ENCODE peak calls at places on chromosome 1, in four cellular contexts. One of them, this sample, is unnamed.

GRCh38 chr1:235083589-235084323 is 44.9 kb downstream of the TOMM20 start:
- DNase-seq in H54: no peak
- DNase-seq in KG1: peak; percentile 53
- DNase-seq in activated CD4-positive, alpha-beta T cell treated with anti-CD3 and anti-CD28 coated beads, Interleukin-2, amount 50 U/mL, for 48 hours: peak; percentile 78
- DNase-seq in this sample: peak; percentile 79

GRCh38 chr1:180698580-180698979 is 66.8 kb downstream of the XPR1 start:
- DNase-seq in H54: no peak
- DNase-seq in KG1: no peak
- DNase-seq in activated CD4-positive, alpha-beta T cell treated with anti-CD3 and anti-CD28 coated beads, Interleukin-2, amount 50 U/mL, for 48 hours: no peak
- DNase-seq in this sample: no peak

GRCh38 chr1:155200920-155201319 is 6.8 kb downstream of the THBS3 start:
- DNase-seq in H54: no peak
- DNase-seq in KG1: no peak
- DNase-seq in activated CD4-positive, alpha-beta T cell treated with anti-CD3 and anti-CD28 coated beads, Interleukin-2, amount 50 U/mL, for 48 hours: no peak
- DNase-seq in this sample: no peak

GRCh38 chr1:213136190-213136917 is 85.3 kb downstream of the RPS6KC1 start:
- DNase-seq in H54: no peak
- DNase-seq in KG1: no peak
- DNase-seq in activated CD4-positive, alpha-beta T cell treated with anti-CD3 and anti-CD28 coated beads, Interleukin-2, amount 50 U/mL, for 48 hours: no peak
- DNase-seq in this sample: no peak

GRCh38 chr1:17866451-17867029 is 111.4 kb downstream of the ACTL8 start:
- DNase-seq in H54: peak; percentile 62
- DNase-seq in KG1: no peak
- DNase-seq in activated CD4-positive, alpha-beta T cell treated with anti-CD3 and anti-CD28 coated beads, Interleukin-2, amount 50 U/mL, for 48 hours: no peak
- DNase-seq in this sample: no peak

GRCh38 chr1:167544447-167544846 is 9.1 kb downstream of the CREG1 start:
- DNase-seq in H54: no peak
- DNase-seq in KG1: no peak
- DNase-seq in activated CD4-positive, alpha-beta T cell treated with anti-CD3 and anti-CD28 coated beads, Interleukin-2, amount 50 U/mL, for 48 hours: peak; percentile 16
- DNase-seq in this sample: no peak

GRCh38 chr1:173489149-173489600 is 12.0 kb downstream of the PRDX6 start:
- DNase-seq in H54: no peak
- DNase-seq in KG1: no peak
- DNase-seq in activated CD4-positive, alpha-beta T cell treated with anti-CD3 and anti-CD28 coated beads, Interleukin-2, amount 50 U/mL, for 48 hours: no peak
- DNase-seq in this sample: no peak

GRCh38 chr1:203197625-203198024 is 11.1 kb upstream of the CHI3L1 start:
- DNase-seq in H54: no peak
- DNase-seq in KG1: no peak
- DNase-seq in activated CD4-positive, alpha-beta T cell treated with anti-CD3 and anti-CD28 coated beads, Interleukin-2, amount 50 U/mL, for 48 hours: no peak
- DNase-seq in this sample: no peak

GRCh38 chr1:183881387-183882084 is 76.6 kb downstream of the RGL1 start:
- DNase-seq in H54: peak; percentile 44
- DNase-seq in KG1: no peak
- DNase-seq in activated CD4-positive, alpha-beta T cell treated with anti-CD3 and anti-CD28 coated beads, Interleukin-2, amount 50 U/mL, for 48 hours: no peak
- DNase-seq in this sample: no peak

GRCh38 chr1:44423706-44424546 is 18.9 kb downstream of the RNF220 start:
- DNase-seq in H54: peak; percentile 81
- DNase-seq in KG1: peak; percentile 79
- DNase-seq in activated CD4-positive, alpha-beta T cell treated with anti-CD3 and anti-CD28 coated beads, Interleukin-2, amount 50 U/mL, for 48 hours: no peak
- DNase-seq in this sample: no peak

GRCh38 chr1:41420351-41420750 is 59.1 kb downstream of the FOXO6 start:
- DNase-seq in H54: no peak
- DNase-seq in KG1: no peak
- DNase-seq in activated CD4-positive, alpha-beta T cell treated with anti-CD3 and anti-CD28 coated beads, Interleukin-2, amount 50 U/mL, for 48 hours: no peak
- DNase-seq in this sample: no peak

GRCh38 chr1:53590104-53590503 is 130.9 kb downstream of the DMRTB1 start:
- DNase-seq in H54: no peak
- DNase-seq in KG1: no peak
- DNase-seq in activated CD4-positive, alpha-beta T cell treated with anti-CD3 and anti-CD28 coated beads, Interleukin-2, amount 50 U/mL, for 48 hours: no peak
- DNase-seq in this sample: no peak

GRCh38 chr1:45815667-45816458 is 12.5 kb downstream of the MAST2 start:
- DNase-seq in H54: peak; percentile 30
- DNase-seq in KG1: no peak
- DNase-seq in activated CD4-positive, alpha-beta T cell treated with anti-CD3 and anti-CD28 coated beads, Interleukin-2, amount 50 U/mL, for 48 hours: no peak
- DNase-seq in this sample: no peak

GRCh38 chr1:116127848-116128540 is 16.8 kb downstream of the MAB21L3 start:
- DNase-seq in H54: no peak
- DNase-seq in KG1: no peak
- DNase-seq in activated CD4-positive, alpha-beta T cell treated with anti-CD3 and anti-CD28 coated beads, Interleukin-2, amount 50 U/mL, for 48 hours: no peak
- DNase-seq in this sample: no peak

GRCh38 chr1:9249534-9250335 is 15.2 kb downstream of the H6PD start:
- DNase-seq in H54: peak; percentile 44
- DNase-seq in KG1: no peak
- DNase-seq in activated CD4-positive, alpha-beta T cell treated with anti-CD3 and anti-CD28 coated beads, Interleukin-2, amount 50 U/mL, for 48 hours: peak; percentile 61
- DNase-seq in this sample: no peak

This sample was measured in GM06990.